ENCODE peak calls at places on chromosomes 5 and 9, in four cellular contexts. One of them, this sample, is unnamed.

GRCh38 chr5:169546346-169546745 is 37.2 kb upstream of the SPDL1 start:
- DNase-seq in cardiac muscle cell: no peak
- DNase-seq in PC-9: no peak
- DNase-seq in CD8-positive, alpha-beta T cell: no peak
- DNase-seq in this sample: no peak

GRCh38 chr5:3517331-3517730 is 78.3 kb upstream of the IRX1 start:
- DNase-seq in CD8-positive, alpha-beta T cell: no peak
- DNase-seq in cardiac muscle cell: no peak
- DNase-seq in PC-9: no peak
- DNase-seq in this sample: no peak

GRCh38 chr5:179832039-179832745 is 11.5 kb downstream of the SQSTM1 start:
- DNase-seq in cardiac muscle cell: no peak
- DNase-seq in PC-9: no peak
- DNase-seq in CD8-positive, alpha-beta T cell: no peak
- DNase-seq in this sample: no peak

GRCh38 chr5:73638344-73639095 is 12.5 kb downstream of the ARHGEF28 start:
- DNase-seq in cardiac muscle cell: peak; percentile 79
- DNase-seq in PC-9: no peak
- DNase-seq in CD8-positive, alpha-beta T cell: no peak
- DNase-seq in this sample: peak; percentile 27

GRCh38 chr5:77425998-77426659 is 66.0 kb downstream of the WDR41 start:
- DNase-seq in PC-9: peak; percentile 44
- DNase-seq in CD8-positive, alpha-beta T cell: no peak
- DNase-seq in cardiac muscle cell: peak; percentile 3
- DNase-seq in this sample: no peak

GRCh38 chr5:73299017-73299630 is 126.1 kb downstream of the TMEM174 start:
- DNase-seq in CD8-positive, alpha-beta T cell: no peak
- DNase-seq in cardiac muscle cell: no peak
- DNase-seq in PC-9: no peak
- DNase-seq in this sample: no peak

GRCh38 chr9:91378695-91379127 is 17.0 kb upstream of the AUH start:
- DNase-seq in CD8-positive, alpha-beta T cell: no peak
- DNase-seq in PC-9: no peak
- DNase-seq in cardiac muscle cell: peak; percentile 83
- DNase-seq in this sample: peak; percentile 40

GRCh38 chr5:149731617-149732400 is 1.7 kb downstream of the PPARGC1B start:
- DNase-seq in PC-9: peak; percentile 59
- DNase-seq in cardiac muscle cell: peak; percentile 82
- DNase-seq in CD8-positive, alpha-beta T cell: peak; percentile 72
- DNase-seq in this sample: peak; percentile 43

GRCh38 chr9:13575558-13575957 is 296.1 kb upstream of the MPDZ start:
- DNase-seq in PC-9: no peak
- DNase-seq in cardiac muscle cell: peak; percentile 86
- DNase-seq in CD8-positive, alpha-beta T cell: no peak
- DNase-seq in this sample: no peak

GRCh38 chr9:17462869-17463464 is 115.9 kb upstream of the SH3GL2 start:
- DNase-seq in cardiac muscle cell: peak; percentile 77
- DNase-seq in PC-9: no peak
- DNase-seq in CD8-positive, alpha-beta T cell: peak; percentile 6
- DNase-seq in this sample: peak; percentile 25

GRCh38 chr5:147939431-147940114 is 33.2 kb upstream of the C5orf46 start:
- DNase-seq in PC-9: peak; percentile 47
- DNase-seq in cardiac muscle cell: no peak
- DNase-seq in CD8-positive, alpha-beta T cell: no peak
- DNase-seq in this sample: no peak

GRCh38 chr9:25917593-25918426 is 239.6 kb upstream of the TUSC1 start:
- DNase-seq in CD8-positive, alpha-beta T cell: no peak
- DNase-seq in cardiac muscle cell: no peak
- DNase-seq in PC-9: no peak
- DNase-seq in this sample: peak; percentile 10

GRCh38 chr9:19085295-19085694 is 17.4 kb downstream of the HAUS6 start:
- DNase-seq in PC-9: no peak
- DNase-seq in CD8-positive, alpha-beta T cell: no peak
- DNase-seq in cardiac muscle cell: peak; percentile 7
- DNase-seq in this sample: no peak

GRCh38 chr5:133059621-133060020 is 7.8 kb downstream of the HSPA4 start:
- DNase-seq in CD8-positive, alpha-beta T cell: no peak
- DNase-seq in PC-9: no peak
- DNase-seq in cardiac muscle cell: no peak
- DNase-seq in this sample: no peak

GRCh38 chr5:180423133-180423532 is 70.0 kb upstream of the GFPT2 start:
- DNase-seq in CD8-positive, alpha-beta T cell: no peak
- DNase-seq in PC-9: no peak
- DNase-seq in cardiac muscle cell: peak; percentile 20
- DNase-seq in this sample: no peak

GRCh38 chr9:80796662-80797426 is 892.5 kb downstream of the TLE1 start:
- DNase-seq in PC-9: no peak
- DNase-seq in cardiac muscle cell: no peak
- DNase-seq in CD8-positive, alpha-beta T cell: no peak
- DNase-seq in this sample: peak; percentile 40

GRCh38 chr9:89246840-89247239 is 64.2 kb upstream of the CKS2 start:
- DNase-seq in cardiac muscle cell: no peak
- DNase-seq in CD8-positive, alpha-beta T cell: no peak
- DNase-seq in PC-9: no peak
- DNase-seq in this sample: no peak

GRCh38 chr5:179923422-179923821 is 15.7 kb upstream of the TBC1D9B start:
- DNase-seq in cardiac muscle cell: no peak
- DNase-seq in PC-9: no peak
- DNase-seq in CD8-positive, alpha-beta T cell: no peak
- DNase-seq in this sample: no peak

GRCh38 chr5:36238896-36239295 is 2.8 kb downstream of the NADK2 start:
- DNase-seq in cardiac muscle cell: no peak
- DNase-seq in PC-9: no peak
- DNase-seq in CD8-positive, alpha-beta T cell: no peak
- DNase-seq in this sample: no peak

GRCh38 chr9:2984481-2984880 is 140.6 kb upstream of the PUM3 start:
- DNase-seq in cardiac muscle cell: no peak
- DNase-seq in CD8-positive, alpha-beta T cell: no peak
- DNase-seq in PC-9: no peak
- DNase-seq in this sample: no peak
- H3K4me3 ChIP-seq in cardiac muscle cell: no peak overlapping the region
- H3K4me3 ChIP-seq in CD8-positive, alpha-beta T cell: no peak overlapping the region
- H3K4me3 ChIP-seq in PC-9: no peak overlapping the region
- H3K4me3 ChIP-seq in this sample: no peak overlapping the region

GRCh38 chr5:67520161-67520886 is 323.7 kb upstream of the CD180 start:
- DNase-seq in cardiac muscle cell: no peak
- DNase-seq in CD8-positive, alpha-beta T cell: no peak
- DNase-seq in PC-9: no peak
- DNase-seq in this sample: no peak
- H3K4me3 ChIP-seq in cardiac muscle cell: no peak overlapping the region
- H3K4me3 ChIP-seq in CD8-positive, alpha-beta T cell: no peak overlapping the region
- H3K4me3 ChIP-seq in PC-9: no peak overlapping the region
- H3K4me3 ChIP-seq in this sample: no peak overlapping the region

GRCh38 chr5:33457124-33457523 is 16.4 kb downstream of the TARS1 start:
- DNase-seq in cardiac muscle cell: peak; percentile 81
- DNase-seq in CD8-positive, alpha-beta T cell: no peak
- DNase-seq in PC-9: no peak
- DNase-seq in this sample: no peak
- H3K4me3 ChIP-seq in cardiac muscle cell: no peak overlapping the region
- H3K4me3 ChIP-seq in CD8-positive, alpha-beta T cell: no peak overlapping the region
- H3K4me3 ChIP-seq in PC-9: no peak overlapping the region
- H3K4me3 ChIP-seq in this sample: no peak overlapping the region

GRCh38 chr5:144189800-144190429 is 19.2 kb downstream of the KCTD16 start:
- DNase-seq in PC-9: no peak
- DNase-seq in CD8-positive, alpha-beta T cell: peak; percentile 71
- DNase-seq in cardiac muscle cell: peak; percentile 83
- DNase-seq in this sample: no peak
- H3K4me3 ChIP-seq in PC-9: no peak overlapping the region
- H3K4me3 ChIP-seq in CD8-positive, alpha-beta T cell: no peak overlapping the region
- H3K4me3 ChIP-seq in cardiac muscle cell: no peak overlapping the region
- H3K4me3 ChIP-seq in this sample: no peak overlapping the region

DNA sequence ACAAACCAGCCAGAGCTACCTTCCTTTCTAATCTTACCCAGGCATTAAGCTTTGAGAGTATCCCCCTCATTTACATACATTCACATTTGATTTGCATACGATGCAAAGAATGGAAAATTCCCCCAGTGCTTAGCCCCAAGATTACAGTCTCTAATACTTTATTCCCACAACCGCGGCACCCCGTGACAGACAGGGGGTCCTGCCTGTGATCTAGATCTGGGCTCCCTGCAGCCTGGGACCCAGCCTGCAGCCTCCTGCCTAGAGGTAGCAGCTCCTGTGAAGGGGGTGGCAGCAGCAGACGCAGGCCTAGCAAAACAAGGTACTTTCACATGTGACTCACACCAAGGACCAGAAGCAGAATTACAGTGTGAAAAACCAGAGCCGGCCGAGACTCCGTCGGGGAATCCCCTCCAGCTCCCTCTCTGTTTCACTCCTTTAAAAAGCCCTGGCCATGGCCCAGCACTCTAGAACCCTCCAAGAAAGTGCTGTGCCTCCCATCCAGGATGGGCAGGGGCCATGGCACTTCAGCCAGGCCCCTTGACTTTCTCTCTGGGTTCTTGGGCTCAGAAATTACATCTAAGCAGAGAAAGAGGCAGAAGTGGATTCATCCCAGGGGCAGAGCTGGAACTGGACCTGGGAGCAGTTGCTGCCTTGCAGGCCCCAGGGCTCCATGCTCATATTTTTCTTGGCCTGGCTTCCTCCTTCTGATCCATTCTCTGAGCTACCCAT is 14.0 kb upstream of the TCF7 start:
- DNase-seq in CD8-positive, alpha-beta T cell: peak; percentile 82
- DNase-seq in PC-9: no peak
- DNase-seq in cardiac muscle cell: peak; percentile 73
- DNase-seq in this sample: peak; percentile 37
- H3K4me3 ChIP-seq in CD8-positive, alpha-beta T cell: peak overlapping the region; percentile 27
- H3K4me3 ChIP-seq in PC-9: no peak overlapping the region
- H3K4me3 ChIP-seq in cardiac muscle cell: no peak overlapping the region
- H3K4me3 ChIP-seq in this sample: no peak overlapping the region

GRCh38 chr5:34673463-34674125 is 17.5 kb downstream of the RAI14 start:
- DNase-seq in cardiac muscle cell: no peak
- DNase-seq in CD8-positive, alpha-beta T cell: no peak
- DNase-seq in PC-9: peak; percentile 48
- DNase-seq in this sample: no peak
- H3K4me3 ChIP-seq in cardiac muscle cell: no peak overlapping the region
- H3K4me3 ChIP-seq in CD8-positive, alpha-beta T cell: no peak overlapping the region
- H3K4me3 ChIP-seq in PC-9: no peak overlapping the region
- H3K4me3 ChIP-seq in this sample: no peak overlapping the region

GRCh38 chr5:112776301-112776856 is 38.7 kb downstream of the APC start:
- DNase-seq in cardiac muscle cell: peak; percentile 65
- DNase-seq in CD8-positive, alpha-beta T cell: no peak
- DNase-seq in PC-9: no peak
- DNase-seq in this sample: peak; percentile 77

DNA sequence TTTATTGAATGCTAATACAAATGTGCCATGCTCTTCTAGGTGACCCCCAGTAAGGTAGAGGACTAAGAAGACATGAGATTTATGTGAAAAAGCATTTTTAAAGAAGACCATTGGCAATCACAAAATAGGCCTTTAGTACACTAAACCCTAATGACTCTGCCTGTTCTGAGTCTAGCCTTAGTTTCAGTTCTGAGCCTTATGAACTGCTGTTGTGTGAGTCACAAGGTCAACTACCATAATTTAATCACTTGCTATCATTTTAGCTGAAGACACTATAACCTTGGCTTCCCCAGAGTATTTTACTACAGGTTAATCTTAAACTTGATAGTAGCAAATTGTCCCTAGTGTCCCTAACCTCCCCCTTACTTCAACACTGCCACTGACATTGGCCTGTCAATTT is 34.4 kb downstream of the APC start:
- DNase-seq in cardiac muscle cell: no peak
- DNase-seq in CD8-positive, alpha-beta T cell: no peak
- DNase-seq in PC-9: no peak
- DNase-seq in this sample: no peak
- H3K4me3 ChIP-seq in cardiac muscle cell: no peak overlapping the region
- H3K4me3 ChIP-seq in CD8-positive, alpha-beta T cell: no peak overlapping the region
- H3K4me3 ChIP-seq in PC-9: no peak overlapping the region
- H3K4me3 ChIP-seq in this sample: no peak overlapping the region

GRCh38 chr5:68027519-68027918 is 188.0 kb upstream of the PIK3R1 start:
- DNase-seq in cardiac muscle cell: peak; percentile 80
- DNase-seq in PC-9: no peak
- DNase-seq in CD8-positive, alpha-beta T cell: no peak
- DNase-seq in this sample: peak; percentile 62
- H3K4me3 ChIP-seq in cardiac muscle cell: no peak overlapping the region
- H3K4me3 ChIP-seq in PC-9: no peak overlapping the region
- H3K4me3 ChIP-seq in CD8-positive, alpha-beta T cell: no peak overlapping the region
- H3K4me3 ChIP-seq in this sample: no peak overlapping the region

GRCh38 chr9:110125763-110126351 is 82.1 kb downstream of the C9orf152 start:
- DNase-seq in PC-9: no peak
- DNase-seq in CD8-positive, alpha-beta T cell: no peak
- DNase-seq in cardiac muscle cell: no peak
- DNase-seq in this sample: no peak
- H3K4me3 ChIP-seq in PC-9: no peak overlapping the region
- H3K4me3 ChIP-seq in CD8-positive, alpha-beta T cell: no peak overlapping the region
- H3K4me3 ChIP-seq in cardiac muscle cell: peak overlapping the region; percentile 16
- H3K4me3 ChIP-seq in this sample: peak overlapping the region; percentile 23

GRCh38 chr9:136370037-136370436 is 3.4 kb downstream of the CARD9 start:
- DNase-seq in cardiac muscle cell: no peak
- DNase-seq in PC-9: no peak
- DNase-seq in CD8-positive, alpha-beta T cell: no peak
- DNase-seq in this sample: no peak

GRCh38 chr9:136373300-136374182 is at the start of gene CARD9:
- DNase-seq in CD8-positive, alpha-beta T cell: no peak
- DNase-seq in cardiac muscle cell: no peak
- DNase-seq in PC-9: peak; percentile 57
- DNase-seq in this sample: no peak

GRCh38 chr9:136370687-136371530 is 2.6 kb downstream of the CARD9 start:
- DNase-seq in CD8-positive, alpha-beta T cell: no peak
- DNase-seq in PC-9: no peak
- DNase-seq in cardiac muscle cell: no peak
- DNase-seq in this sample: no peak

GRCh38 chr9:136372561-136373299 is 739 bp downstream of the CARD9 start:
- DNase-seq in CD8-positive, alpha-beta T cell: no peak
- DNase-seq in PC-9: peak; percentile 91
- DNase-seq in cardiac muscle cell: peak; percentile 85
- DNase-seq in this sample: peak; percentile 47

DNA sequence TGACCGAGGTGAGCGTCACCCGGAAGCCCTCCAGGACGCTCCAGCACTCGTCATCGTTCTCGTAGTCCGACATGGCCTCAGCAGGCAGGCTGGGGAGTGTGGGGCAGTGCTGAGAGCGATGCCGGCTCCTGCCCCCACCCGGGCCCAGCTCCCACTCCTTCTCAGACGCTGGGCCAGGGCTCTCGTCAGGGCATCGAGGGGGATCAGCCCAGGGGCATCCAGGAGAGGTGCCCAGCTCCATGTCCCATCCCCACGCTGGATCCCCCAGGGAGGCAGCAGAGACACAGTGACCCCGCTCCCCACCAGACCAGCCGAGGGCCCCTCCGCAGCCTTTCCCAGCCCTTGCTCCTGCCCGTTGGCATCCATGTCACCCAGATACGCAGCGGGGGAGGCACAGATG is 1.5 kb downstream of the CARD9 start:
- DNase-seq in PC-9: no peak
- DNase-seq in CD8-positive, alpha-beta T cell: no peak
- DNase-seq in cardiac muscle cell: no peak
- DNase-seq in this sample: no peak
- H3K4me3 ChIP-seq in PC-9: peak overlapping the region; percentile 38
- H3K4me3 ChIP-seq in CD8-positive, alpha-beta T cell: no peak overlapping the region
- H3K4me3 ChIP-seq in cardiac muscle cell: no peak overlapping the region
- H3K4me3 ChIP-seq in this sample: no peak overlapping the region